ENCODE peak calls at places on chromosome 15, in four cellular contexts. R is K562, Z is HepG2, O is H1. X is an unnamed sample.

GRCh38 chr15:101490922-101491738 is 1.6 kb upstream of the PCSK6 start:
- DNase-seq in R (no peak), Z (no peak), O (peak), X (no peak)

GRCh38 chr15:77647961-77648360 is 15.2 kb upstream of the LINGO1 start:
- DNase-seq in R (no peak), Z (no peak), O (no peak), X (no peak)

GRCh38 chr15:65595960-65596359 is 15.0 kb downstream of the INTS14 start:
- DNase-seq in R (peak), Z (peak), O (no peak), X (no peak)

GRCh38 chr15:35603298-35603697 is 57.3 kb upstream of the DPH6 start:
- DNase-seq in R (no peak), Z (no peak), O (no peak), X (peak)

GRCh38 chr15:88603885-88604284 is 17.3 kb upstream of the AEN start:
- DNase-seq in R (no peak), Z (no peak), O (no peak), X (no peak)

GRCh38 chr15:98272586-98272985 is 312.1 kb downstream of the ARRDC4 start:
- DNase-seq in R (no peak), Z (no peak), O (no peak), X (no peak)

GRCh38 chr15:90594297-90594696 is 64.6 kb downstream of the CRTC3 start:
- DNase-seq in R (no peak), Z (no peak), O (no peak), X (peak)

GRCh38 chr15:62021991-62022600 is 38.2 kb downstream of the VPS13C start:
- DNase-seq in R (peak), Z (peak), O (no peak), X (no peak)

GRCh38 chr15:98881526-98882517 is 125.8 kb downstream of the PGPEP1L start:
- DNase-seq in R (peak), Z (peak), O (no peak), X (no peak)

GRCh38 chr15:34336947-34337556 is 529 bp downstream of the SLC12A6 start:
- DNase-seq in R (no peak), Z (no peak), O (no peak), X (no peak)

GRCh38 chr15:92800013-92800412 is 100.1 kb upstream of the CHD2 start:
- DNase-seq in R (no peak), Z (no peak), O (no peak), X (no peak)

GRCh38 chr15:28019594-28020320 is 79.4 kb downstream of the OCA2 start:
- DNase-seq in R (peak), Z (no peak), O (no peak), X (no peak)

GRCh38 chr15:60010467-60011257 is 6.6 kb downstream of the FOXB1 start:
- DNase-seq in R (no peak), Z (no peak), O (no peak), X (no peak)

GRCh38 chr15:80662129-80662528 is 33.0 kb upstream of the ABHD17C start:
- DNase-seq in R (no peak), Z (no peak), O (no peak), X (no peak)

GRCh38 chr15:100114526-100114925 is 227.2 kb downstream of the ADAMTS17 start:
- DNase-seq in R (no peak), Z (no peak), O (no peak), X (no peak)

DNA sequence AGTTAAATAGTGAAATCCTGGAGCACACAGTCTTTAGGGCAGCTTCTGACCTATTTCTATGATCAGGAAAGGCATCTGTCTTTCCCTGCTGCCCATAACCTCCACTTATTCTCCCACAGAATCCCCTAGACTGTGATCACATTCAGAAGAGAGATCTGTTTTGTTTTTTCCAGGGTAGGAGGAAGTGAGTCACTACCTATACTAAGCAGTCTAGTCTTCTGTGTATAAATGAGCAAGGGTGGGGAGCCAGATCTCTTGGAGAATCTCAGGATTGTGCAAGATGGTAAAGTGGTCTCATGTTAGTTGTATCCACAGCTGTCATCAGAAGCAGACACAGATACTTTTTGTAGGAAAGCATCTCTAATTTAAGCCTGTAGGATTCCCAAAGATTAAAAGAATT is 11.8 kb upstream of the FBXO22 start:
- DNase-seq in R (no peak), Z (peak), O (no peak), X (no peak)
- TF ChIP-seq CBX5 in R (no peak), Z (no peak), O (no peak), X (no peak)

GRCh38 chr15:40929730-40930429 is 740 bp downstream of the DLL4 start:
- DNase-seq in R (peak), Z (no peak), O (peak), X (no peak)

GRCh38 chr15:40931300-40932142 is 2.4 kb downstream of the DLL4 start:
- DNase-seq in R (no peak), Z (no peak), O (no peak), X (no peak)

GRCh38 chr15:40932146-40932545 is 3.0 kb downstream of the DLL4 start:
- DNase-seq in R (no peak), Z (no peak), O (no peak), X (no peak)

GRCh38 chr15:40928975-40929729 is at the start of gene DLL4:
- DNase-seq in R (peak), Z (peak), O (peak), X (no peak)

DNA sequence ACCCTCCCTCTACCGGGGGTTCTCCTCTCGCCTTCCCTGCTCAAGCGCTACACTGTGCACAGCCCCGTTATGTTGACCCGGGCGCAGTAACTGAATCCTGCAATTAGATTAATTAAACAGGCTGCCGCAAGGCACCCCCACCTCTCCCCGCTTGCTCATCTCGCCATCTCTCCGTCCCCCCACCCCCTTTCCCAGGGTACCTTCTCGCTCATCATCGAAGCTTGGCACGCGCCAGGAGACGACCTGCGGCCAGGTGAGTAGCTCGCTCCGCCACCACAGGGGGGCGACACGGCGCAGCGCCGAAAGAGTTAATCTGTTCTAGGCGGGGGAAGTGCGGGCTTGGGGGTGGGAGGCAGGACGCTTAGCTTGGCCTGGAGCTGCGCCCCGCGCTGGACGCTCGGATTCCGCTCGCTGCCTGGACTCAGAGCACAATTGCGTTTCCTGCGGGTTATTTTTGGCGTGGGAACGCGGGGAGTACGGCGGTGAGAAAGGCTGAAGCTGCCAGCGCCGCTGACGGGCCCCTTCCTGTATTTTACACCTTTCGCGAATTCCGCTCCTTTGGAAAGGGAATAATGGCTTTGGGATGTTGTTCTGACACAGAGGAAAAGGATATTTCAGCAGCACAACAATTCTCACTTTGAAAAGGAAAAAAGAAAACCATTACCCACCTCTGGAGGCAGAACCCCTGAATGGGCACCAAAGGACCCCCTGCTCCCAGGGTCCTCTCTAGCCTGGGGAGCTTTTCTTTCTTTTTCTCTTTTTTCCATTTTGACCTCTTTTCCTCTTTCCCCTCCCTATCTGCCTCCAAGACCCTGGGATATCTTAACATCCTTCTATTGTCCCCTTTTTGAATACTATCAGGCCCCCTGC is 1.5 kb downstream of the DLL4 start:
- DNase-seq in R (peak), Z (peak), O (peak), X (no peak)
- TF ChIP-seq CBX5 in R (no peak), Z (no peak), O (no peak), X (no peak)

GRCh38 chr15:96342143-96342466 is 11.6 kb downstream of the NR2F2 start:
- DNase-seq in R (no peak), Z (no peak), O (no peak), X (no peak)
- TF ChIP-seq CBX5 in R (no peak), Z (no peak), O (no peak), X (no peak)

GRCh38 chr15:47586653-47587224 is 130.6 kb upstream of the SEMA6D start:
- DNase-seq in R (no peak), Z (no peak), O (no peak), X (no peak)
- TF ChIP-seq CBX5 in R (no peak), Z (no peak), O (no peak), X (no peak)

DNA sequence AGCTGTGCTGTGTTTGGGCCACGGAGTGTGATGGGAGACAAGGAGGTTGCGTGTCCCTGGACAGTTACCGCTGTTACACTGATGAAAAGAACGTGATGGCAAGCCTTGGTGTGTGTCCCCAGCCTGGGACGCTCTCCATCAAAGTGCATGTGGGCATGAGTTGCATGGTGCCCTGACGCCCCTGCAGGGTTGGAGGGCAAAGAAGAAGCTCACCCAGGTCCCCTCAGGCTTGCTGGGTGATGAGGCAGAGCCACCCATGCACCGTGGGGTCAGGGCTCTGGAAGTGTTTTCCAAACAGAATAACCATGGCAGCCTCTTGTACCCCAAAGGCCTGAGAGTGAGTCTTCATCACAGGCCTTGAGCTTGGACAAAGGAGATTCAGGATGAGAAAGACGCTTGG is 189.2 kb downstream of the ATP10A start:
- DNase-seq in R (no peak), Z (no peak), O (no peak), X (no peak)
- TF ChIP-seq CBX5 in R (no peak), Z (no peak), O (no peak), X (no peak)

GRCh38 chr15:58951388-58952060 is 18.0 kb upstream of the SLTM start:
- DNase-seq in R (no peak), Z (no peak), O (no peak), X (no peak)
- TF ChIP-seq CBX5 in R (no peak), Z (no peak), O (no peak), X (no peak)